ENCODE peak calls at places on chromosomes 11 and 22, in nine cellular contexts. N is substantia nigra, L is pancreas, H is SK-N-DZ, D is Caki2, Y is Right ventricle myocardium superior, E is NCI-H460, T is neural progenitor cell, A is astrocyte of the spinal cord. O is an unnamed sample.

GRCh38 chr11:130086627-130087026 is 16.9 kb downstream of the APLP2 start:
- DNase-seq in N (no peak), L (no peak), H (no peak), D (no peak), Y (no peak), E (no peak), T (no peak), A (no peak), O (no peak)

GRCh38 chr11:12842933-12843636 is 166.0 kb upstream of the RASSF10 start:
- DNase-seq in N (no peak), L (no peak), H (peak; percentile 78), D (peak; percentile 89), Y (no peak), E (no peak), T (peak; percentile 89), A (peak; percentile 69), O (peak; percentile 57)

GRCh38 chr11:100639140-100639539 is 47.9 kb upstream of the ARHGAP42 start:
- DNase-seq in N (no peak), L (no peak), H (no peak), D (no peak), Y (no peak), E (no peak), T (no peak), A (peak; percentile 69), O (no peak)

GRCh38 chr11:120610101-120610500 is 98.6 kb downstream of the GRIK4 start:
- DNase-seq in N (no peak), L (no peak), H (no peak), D (peak; percentile 47), Y (no peak), E (no peak), T (no peak), A (no peak), O (no peak)

GRCh38 chr11:124865181-124865901 is at the start of gene ROBO3:
- DNase-seq in N (no peak), L (no peak), H (no peak), D (no peak), Y (no peak), E (no peak), T (peak; percentile 48), A (peak; percentile 17), O (no peak)

GRCh38 chr11:59802639-59803176 is 7.9 kb downstream of the MRPL16 start:
- DNase-seq in N (peak; percentile 20), L (no peak), H (peak; percentile 21), D (peak; percentile 41), Y (no peak), E (peak; percentile 40), T (peak; percentile 45), A (peak; percentile 70), O (peak; percentile 37)

GRCh38 chr11:836700-837099 is 3.9 kb downstream of the CD151 start:
- DNase-seq in N (no peak), L (no peak), H (no peak), D (no peak), Y (no peak), E (no peak), T (no peak), A (no peak), O (no peak)

GRCh38 chr11:43393765-43394355 is 35.1 kb downstream of the TTC17 start:
- DNase-seq in N (no peak), L (peak; percentile 34), H (no peak), D (no peak), Y (peak; percentile 57), E (no peak), T (no peak), A (no peak), O (no peak)

GRCh38 chr22:43537019-43537585 is 125.3 kb downstream of the MPPED1 start:
- DNase-seq in N (no peak), L (no peak), H (no peak), D (no peak), Y (no peak), E (no peak), T (no peak), A (no peak), O (no peak)

GRCh38 chr11:14258177-14258935 is 100.6 kb downstream of the RRAS2 start:
- DNase-seq in N (no peak), L (no peak), H (peak; percentile 40), D (peak; percentile 40), Y (no peak), E (peak; percentile 49), T (peak; percentile 11), A (peak; percentile 13), O (peak; percentile 56)

GRCh38 chr11:58923300-58923788 is 15.9 kb upstream of the GLYATL1 start:
- DNase-seq in N (no peak), L (no peak), H (peak; percentile 29), D (peak; percentile 73), Y (no peak), E (peak; percentile 7), T (peak; percentile 70), A (peak; percentile 54), O (peak; percentile 70)

GRCh38 chr11:114566273-114566672 is 6.6 kb upstream of the NXPE1 start:
- DNase-seq in N (no peak), L (no peak), H (no peak), D (no peak), Y (no peak), E (no peak), T (peak; percentile 65), A (no peak), O (no peak)

GRCh38 chr22:27754888-27755480 is 46.6 kb downstream of the MN1 start:
- DNase-seq in N (no peak), L (no peak), H (no peak), D (no peak), Y (no peak), E (no peak), T (no peak), A (no peak), O (no peak)

GRCh38 chr11:92413757-92414513 is 189.3 kb downstream of the FAT3 start:
- DNase-seq in N (no peak), L (no peak), H (no peak), D (no peak), Y (no peak), E (no peak), T (no peak), A (no peak), O (no peak)

GRCh38 chr22:22730655-22731373 is 86.4 kb downstream of the GGTLC2 start:
- DNase-seq in N (no peak), L (no peak), H (no peak), D (no peak), Y (no peak), E (no peak), T (no peak), A (no peak), O (no peak)

GRCh38 chr11:128840137-128840536 is 27.0 kb downstream of the KCNJ1 start:
- DNase-seq in N (no peak), L (no peak), H (no peak), D (no peak), Y (no peak), E (no peak), T (no peak), A (no peak), O (no peak)

GRCh38 chr11:19811391-19811790 is 98.8 kb downstream of the NAV2 start:
- DNase-seq in N (no peak), L (no peak), H (peak; percentile 65), D (no peak), Y (no peak), E (no peak), T (no peak), A (no peak), O (no peak)

GRCh38 chr11:79610678-79611077 is 169.8 kb upstream of the TENM4 start:
- DNase-seq in N (no peak), L (no peak), H (no peak), D (no peak), Y (no peak), E (no peak), T (peak; percentile 15), A (no peak), O (no peak)

GRCh38 chr11:57071829-57072228 is 83.1 kb downstream of the OR5AK2 start:
- DNase-seq in N (no peak), L (no peak), H (no peak), D (no peak), Y (no peak), E (no peak), T (no peak), A (no peak), O (no peak)

GRCh38 chr11:78226684-78227680 is 38.3 kb downstream of the USP35 start:
- DNase-seq in N (no peak), L (no peak), H (no peak), D (no peak), Y (no peak), E (no peak), T (no peak), A (no peak), O (no peak)

GRCh38 chr22:39481054-39481453 is 21.0 kb upstream of the MIEF1 start:
- DNase-seq in N (peak; percentile 75), L (no peak), H (no peak), D (no peak), Y (no peak), E (no peak), T (no peak), A (no peak), O (no peak)

GRCh38 chr11:66454828-66455227 is 11.9 kb upstream of the PELI3 start:
- DNase-seq in N (no peak), L (no peak), H (no peak), D (no peak), Y (no peak), E (no peak), T (no peak), A (no peak), O (no peak)

GRCh38 chr11:23574149-23574548 is 713.9 kb upstream of the CCDC179 start:
- DNase-seq in N (no peak), L (no peak), H (no peak), D (no peak), Y (no peak), E (no peak), T (no peak), A (no peak), O (no peak)

GRCh38 chr11:65524747-65525658 is at the start of gene SCYL1:
- DNase-seq in N (peak; percentile 89), L (peak; percentile 74), H (no peak), D (peak; percentile 31), Y (peak; percentile 87), E (peak; percentile 60), T (peak; percentile 88), A (peak; percentile 75), O (peak; percentile 37)

GRCh38 chr11:115391598-115391997 is 112.6 kb downstream of the CADM1 start:
- DNase-seq in N (no peak), L (no peak), H (peak; percentile 32), D (no peak), Y (no peak), E (no peak), T (peak; percentile 63), A (no peak), O (no peak)